ENCODE peak calls at places on chromosomes 12 and 14, in seven cellular contexts. One of them, this sample, is unnamed.

GRCh38 chr14:45089813-45090212 is 5.9 kb downstream of the PRPF39 start:
- DNase-seq in tibial nerve: no peak
- DNase-seq in HCT116: no peak
- DNase-seq in H54: no peak
- DNase-seq in upper lobe of left lung: no peak
- DNase-seq in body of pancreas: no peak
- DNase-seq in heart left ventricle: no peak
- DNase-seq in this sample: no peak

GRCh38 chr14:74882103-74882920 is 596 bp downstream of the DLST start:
- DNase-seq in body of pancreas: peak; percentile 40
- DNase-seq in heart left ventricle: peak; percentile 35
- DNase-seq in H54: peak; percentile 45
- DNase-seq in HCT116: no peak
- DNase-seq in upper lobe of left lung: peak; percentile 60
- DNase-seq in tibial nerve: peak; percentile 22
- DNase-seq in this sample: peak; percentile 90

GRCh38 chr14:98580131-98580678 is 691.8 kb downstream of the BCL11B start:
- DNase-seq in heart left ventricle: no peak
- DNase-seq in tibial nerve: no peak
- DNase-seq in HCT116: no peak
- DNase-seq in body of pancreas: no peak
- DNase-seq in upper lobe of left lung: no peak
- DNase-seq in H54: no peak
- DNase-seq in this sample: no peak

GRCh38 chr12:123431951-123432886 is 4.3 kb downstream of the RILPL2 start:
- DNase-seq in H54: no peak
- DNase-seq in HCT116: no peak
- DNase-seq in heart left ventricle: no peak
- DNase-seq in tibial nerve: no peak
- DNase-seq in upper lobe of left lung: peak; percentile 65
- DNase-seq in body of pancreas: no peak
- DNase-seq in this sample: no peak

GRCh38 chr12:67773896-67774295 is 125.4 kb downstream of the DYRK2 start:
- DNase-seq in tibial nerve: no peak
- DNase-seq in HCT116: no peak
- DNase-seq in upper lobe of left lung: no peak
- DNase-seq in heart left ventricle: no peak
- DNase-seq in H54: no peak
- DNase-seq in body of pancreas: no peak
- DNase-seq in this sample: no peak

GRCh38 chr12:79055926-79056674 is 191.5 kb downstream of the SYT1 start:
- DNase-seq in heart left ventricle: no peak
- DNase-seq in body of pancreas: no peak
- DNase-seq in tibial nerve: no peak
- DNase-seq in HCT116: peak; percentile 46
- DNase-seq in upper lobe of left lung: no peak
- DNase-seq in H54: peak; percentile 4
- DNase-seq in this sample: no peak

GRCh38 chr12:114396153-114396868 is 9.6 kb downstream of the TBX5 start:
- DNase-seq in body of pancreas: no peak
- DNase-seq in H54: no peak
- DNase-seq in tibial nerve: no peak
- DNase-seq in upper lobe of left lung: no peak
- DNase-seq in heart left ventricle: no peak
- DNase-seq in HCT116: no peak
- DNase-seq in this sample: no peak

GRCh38 chr12:131894981-131895639 is 688 bp downstream of the ULK1 start:
- DNase-seq in upper lobe of left lung: no peak
- DNase-seq in H54: peak; percentile 33
- DNase-seq in tibial nerve: no peak
- DNase-seq in HCT116: no peak
- DNase-seq in body of pancreas: no peak
- DNase-seq in heart left ventricle: no peak
- DNase-seq in this sample: peak; percentile 75

GRCh38 chr12:57133013-57133569 is 4.8 kb downstream of the LRP1 start:
- DNase-seq in upper lobe of left lung: no peak
- DNase-seq in body of pancreas: no peak
- DNase-seq in H54: no peak
- DNase-seq in heart left ventricle: no peak
- DNase-seq in HCT116: no peak
- DNase-seq in tibial nerve: no peak
- DNase-seq in this sample: no peak

GRCh38 chr12:109764776-109765492 is 51.3 kb downstream of the FAM222A start:
- DNase-seq in body of pancreas: no peak
- DNase-seq in H54: no peak
- DNase-seq in upper lobe of left lung: peak; percentile 11
- DNase-seq in tibial nerve: no peak
- DNase-seq in heart left ventricle: no peak
- DNase-seq in HCT116: no peak
- DNase-seq in this sample: peak; percentile 59

DNA sequence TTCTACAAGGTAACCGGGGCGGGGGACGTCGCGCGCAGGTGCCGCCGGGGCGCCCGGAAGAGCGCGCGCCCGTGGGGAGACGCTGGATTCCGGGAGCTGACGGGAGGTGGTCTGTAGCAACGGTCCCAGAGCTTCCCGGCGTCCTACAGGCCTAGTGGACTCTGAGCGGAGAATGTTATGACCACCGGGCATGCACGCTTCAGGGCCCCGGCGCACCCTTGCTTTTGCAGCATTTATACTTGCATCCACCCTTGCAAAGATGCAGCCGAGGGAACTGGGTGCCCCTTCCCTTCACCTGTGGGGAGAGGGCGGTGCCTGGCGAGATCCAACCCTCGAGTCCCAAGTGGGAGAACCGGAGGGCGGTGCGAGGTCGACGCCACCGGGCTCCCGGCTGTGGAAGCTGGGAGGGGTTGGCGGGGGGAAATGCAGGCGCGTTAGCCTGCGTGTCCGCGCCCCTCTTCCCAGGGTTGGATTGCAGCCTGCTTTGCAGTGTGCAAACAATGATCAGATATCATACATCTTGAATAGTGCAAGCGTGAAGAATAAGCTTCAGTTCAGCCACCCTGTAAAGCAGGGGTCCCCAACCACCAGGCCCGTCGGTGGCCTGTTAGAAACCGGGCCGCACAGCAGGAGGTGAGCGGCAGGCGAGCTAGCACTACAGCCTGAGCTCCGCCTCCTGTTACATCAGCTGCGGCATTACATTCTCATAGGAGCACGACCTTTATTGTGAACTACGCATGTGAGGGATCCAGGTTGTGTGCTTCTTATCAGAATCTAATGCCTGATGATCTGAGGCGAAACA is 576 bp downstream of the ERP29 start:
- DNase-seq in tibial nerve: no peak
- DNase-seq in upper lobe of left lung: peak; percentile 89
- DNase-seq in HCT116: peak; percentile 74
- DNase-seq in body of pancreas: peak; percentile 72
- DNase-seq in heart left ventricle: peak; percentile 48
- DNase-seq in H54: peak; percentile 34
- DNase-seq in this sample: peak; percentile 77
- TF ChIP-seq POLR2A in tibial nerve: no peak
- TF ChIP-seq POLR2A in upper lobe of left lung: no peak
- TF ChIP-seq POLR2A in HCT116: peak; percentile 66
- TF ChIP-seq POLR2A in body of pancreas: peak; percentile 43
- TF ChIP-seq POLR2A in heart left ventricle: no peak
- TF ChIP-seq POLR2A in H54: peak; percentile 37
- TF ChIP-seq POLR2A in this sample: no peak

GRCh38 chr12:111598637-111599458 is at the start of gene ATXN2:
- DNase-seq in HCT116: no peak
- DNase-seq in body of pancreas: peak; percentile 68
- DNase-seq in H54: peak; percentile 58
- DNase-seq in upper lobe of left lung: peak; percentile 31
- DNase-seq in tibial nerve: peak; percentile 47
- DNase-seq in heart left ventricle: peak; percentile 80
- DNase-seq in this sample: peak; percentile 80

GRCh38 chr12:111597731-111598636 is 1.1 kb downstream of the ATXN2 start:
- DNase-seq in tibial nerve: peak; percentile 19
- DNase-seq in body of pancreas: peak; percentile 51
- DNase-seq in H54: peak; percentile 50
- DNase-seq in HCT116: no peak
- DNase-seq in heart left ventricle: peak; percentile 55
- DNase-seq in upper lobe of left lung: peak; percentile 60
- DNase-seq in this sample: peak; percentile 82

GRCh38 chr12:111600296-111600562 is 1.1 kb upstream of the ATXN2 start:
- DNase-seq in upper lobe of left lung: no peak
- DNase-seq in HCT116: no peak
- DNase-seq in heart left ventricle: no peak
- DNase-seq in tibial nerve: no peak
- DNase-seq in body of pancreas: no peak
- DNase-seq in H54: no peak
- DNase-seq in this sample: no peak

GRCh38 chr12:111596985-111597730 is 2.0 kb downstream of the ATXN2 start:
- DNase-seq in HCT116: peak; percentile 59
- DNase-seq in body of pancreas: peak; percentile 61
- DNase-seq in tibial nerve: peak; percentile 41
- DNase-seq in upper lobe of left lung: peak; percentile 59
- DNase-seq in H54: peak; percentile 60
- DNase-seq in heart left ventricle: peak; percentile 51
- DNase-seq in this sample: peak; percentile 63

DNA sequence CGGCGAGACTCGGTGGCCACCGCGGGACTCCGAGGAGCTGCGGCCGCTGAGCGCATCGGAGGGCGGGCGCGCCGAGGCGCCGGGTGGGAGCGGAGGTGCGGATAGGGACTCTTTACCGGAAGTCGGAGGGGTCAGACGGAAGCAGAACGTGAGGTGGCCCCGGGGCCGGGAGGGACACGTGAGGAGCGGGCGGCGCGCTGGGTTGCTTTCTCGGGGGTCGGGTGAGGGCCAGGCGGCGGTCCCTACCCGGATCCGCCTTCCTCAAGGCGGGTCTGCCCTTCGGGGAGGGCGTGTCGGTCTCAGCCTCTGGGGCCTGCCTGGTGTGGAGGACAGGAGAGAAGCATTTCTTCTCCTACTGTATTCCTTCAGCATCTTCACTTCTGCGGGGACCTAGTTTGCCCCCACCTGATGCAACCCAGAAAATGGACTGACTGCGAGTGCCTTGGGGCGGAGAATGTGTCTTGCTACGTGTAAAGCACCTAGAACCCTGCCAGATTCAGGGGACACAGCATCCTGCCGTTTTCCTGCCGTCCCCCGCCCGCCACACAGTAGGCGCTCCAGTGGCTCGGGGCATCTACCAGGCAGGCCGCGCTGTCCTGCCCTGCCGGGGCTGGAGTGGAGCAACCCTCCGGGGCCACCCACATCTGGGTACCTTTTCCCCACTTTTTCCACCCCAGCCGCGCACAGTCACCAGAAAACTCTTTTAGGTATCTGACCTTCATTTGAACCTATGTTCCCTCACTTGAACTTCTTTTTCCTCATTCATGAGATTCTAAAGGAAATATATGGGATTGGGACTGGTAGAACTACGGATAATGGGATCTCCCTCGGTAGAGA is 562 bp upstream of the ATXN2 start:
- DNase-seq in tibial nerve: peak; percentile 85
- DNase-seq in HCT116: peak; percentile 86
- DNase-seq in body of pancreas: peak; percentile 84
- DNase-seq in upper lobe of left lung: peak; percentile 87
- DNase-seq in heart left ventricle: peak; percentile 93
- DNase-seq in H54: peak; percentile 88
- DNase-seq in this sample: peak; percentile 94
- TF ChIP-seq POLR2A in tibial nerve: peak; percentile 78
- TF ChIP-seq POLR2A in HCT116: peak; percentile 63
- TF ChIP-seq POLR2A in body of pancreas: peak; percentile 92
- TF ChIP-seq POLR2A in upper lobe of left lung: no peak
- TF ChIP-seq POLR2A in heart left ventricle: peak; percentile 54
- TF ChIP-seq POLR2A in H54: peak; percentile 55
- TF ChIP-seq POLR2A in this sample: no peak

DNA sequence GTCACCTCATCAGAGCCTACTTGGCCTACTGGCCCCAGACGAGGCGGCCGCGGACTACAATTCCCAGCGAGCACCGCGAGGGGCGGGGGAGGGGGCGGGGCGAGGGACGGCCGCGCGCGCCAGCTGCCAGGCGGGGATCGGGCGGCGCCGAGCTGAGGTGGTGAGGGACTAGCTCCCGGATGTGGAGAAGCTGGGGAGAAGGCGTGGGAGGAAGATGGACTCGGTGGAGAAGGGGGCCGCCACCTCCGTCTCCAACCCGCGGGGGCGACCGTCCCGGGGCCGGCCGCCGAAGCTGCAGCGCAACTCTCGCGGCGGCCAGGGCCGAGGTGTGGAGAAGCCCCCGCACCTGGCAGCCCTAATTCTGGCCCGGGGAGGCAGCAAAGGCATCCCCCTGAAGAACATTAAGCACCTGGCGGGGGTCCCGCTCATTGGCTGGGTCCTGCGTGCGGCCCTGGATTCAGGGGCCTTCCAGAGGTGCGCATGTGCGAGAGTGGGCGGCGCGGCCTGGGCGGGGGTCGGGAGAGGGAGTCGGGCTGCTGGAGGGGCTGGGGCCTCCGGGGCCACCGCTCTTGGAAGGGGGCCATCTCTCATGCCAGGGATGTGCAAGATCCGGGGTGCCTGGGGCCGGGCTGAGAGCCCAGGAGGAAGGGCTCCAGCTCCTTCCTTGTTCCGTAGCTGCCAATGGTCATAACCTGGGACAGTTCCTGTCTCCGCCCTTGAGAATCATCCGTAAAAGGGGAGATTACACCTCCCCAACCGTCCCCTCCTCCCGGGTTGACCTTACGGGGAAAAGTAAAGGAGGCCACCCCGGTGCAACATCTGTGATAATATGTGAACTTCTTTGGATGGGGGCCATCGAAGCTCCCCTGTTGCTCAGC is at the start of gene CMAS:
- DNase-seq in HCT116: peak; percentile 19
- DNase-seq in H54: peak; percentile 64
- DNase-seq in heart left ventricle: peak; percentile 81
- DNase-seq in upper lobe of left lung: peak; percentile 79
- DNase-seq in tibial nerve: peak; percentile 62
- DNase-seq in body of pancreas: peak; percentile 82
- DNase-seq in this sample: peak; percentile 85
- TF ChIP-seq POLR2A in HCT116: peak; percentile 67
- TF ChIP-seq POLR2A in H54: peak; percentile 80
- TF ChIP-seq POLR2A in heart left ventricle: peak; percentile 73
- TF ChIP-seq POLR2A in upper lobe of left lung: no peak
- TF ChIP-seq POLR2A in tibial nerve: peak; percentile 68
- TF ChIP-seq POLR2A in body of pancreas: peak; percentile 76
- TF ChIP-seq POLR2A in this sample: peak; percentile 22

DNA sequence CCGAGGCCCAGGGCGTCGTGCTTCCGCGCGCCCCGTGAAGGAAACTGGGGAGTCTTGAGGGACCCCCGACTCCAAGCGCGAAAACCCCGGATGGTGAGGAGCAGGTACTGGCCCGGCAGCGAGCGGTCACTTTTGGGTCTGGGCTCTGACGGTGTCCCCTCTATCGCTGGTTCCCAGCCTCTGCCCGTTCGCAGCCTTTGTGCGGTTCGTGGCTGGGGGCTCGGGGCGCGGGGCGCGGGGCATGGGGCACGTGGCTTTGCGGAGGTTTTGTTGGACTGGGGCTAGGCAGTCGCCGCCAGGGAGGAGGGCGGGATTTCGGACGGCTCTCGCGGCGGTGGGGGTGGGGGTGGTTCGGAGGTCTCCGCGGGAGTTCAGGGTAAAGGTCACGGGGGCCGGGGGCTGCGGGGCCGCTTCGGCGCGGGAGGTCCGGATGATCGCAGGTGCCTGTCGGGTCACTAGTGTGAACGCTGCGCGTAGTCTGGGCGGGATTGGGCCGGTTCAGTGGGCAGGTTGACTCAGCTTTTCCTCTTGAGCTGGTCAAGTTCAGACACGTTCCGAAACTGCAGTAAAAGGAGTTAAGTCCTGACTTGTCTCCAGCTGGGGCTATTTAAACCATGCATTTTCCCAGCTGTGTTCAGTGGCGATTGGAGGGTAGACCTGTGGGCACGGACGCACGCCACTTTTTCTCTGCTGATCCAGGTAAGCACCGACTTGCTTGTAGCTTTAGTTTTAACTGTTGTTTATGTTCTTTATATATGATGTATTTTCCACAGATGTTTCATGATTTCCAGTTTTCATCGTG is 612 bp downstream of the MDM2 start:
- DNase-seq in heart left ventricle: peak; percentile 77
- DNase-seq in HCT116: peak; percentile 87
- DNase-seq in tibial nerve: peak; percentile 66
- DNase-seq in body of pancreas: peak; percentile 75
- DNase-seq in H54: peak; percentile 69
- DNase-seq in upper lobe of left lung: peak; percentile 85
- DNase-seq in this sample: peak; percentile 90
- TF ChIP-seq POLR2A in heart left ventricle: no peak
- TF ChIP-seq POLR2A in HCT116: no peak
- TF ChIP-seq POLR2A in tibial nerve: peak; percentile 24
- TF ChIP-seq POLR2A in body of pancreas: peak; percentile 72
- TF ChIP-seq POLR2A in H54: peak; percentile 47
- TF ChIP-seq POLR2A in upper lobe of left lung: no peak
- TF ChIP-seq POLR2A in this sample: no peak